ENCODE peak calls at places on chromosomes 16 and 17, in four cellular contexts. U, S, F and X are unnamed samples.

GRCh38 chr17:46059457-46059856 is 60.4 kb downstream of the STH start:
- DNase-seq in U (no peak), S (no peak), F (no peak), X (no peak)

GRCh38 chr17:74768763-74769114 is 7.4 kb downstream of the NAT9 start:
- DNase-seq in U (no peak), S (no peak), F (no peak), X (no peak)

GRCh38 chr16:89764711-89765201 is 43.4 kb downstream of the ZNF276 start:
- DNase-seq in U (no peak), S (peak; percentile 58), F (no peak), X (peak; percentile 26)

GRCh38 chr17:79774561-79774975 is 3.4 kb upstream of the CBX2 start:
- DNase-seq in U (no peak), S (no peak), F (no peak), X (no peak)

GRCh38 chr16:66116163-66116792 is 250.2 kb upstream of the CDH5 start:
- DNase-seq in U (no peak), S (no peak), F (no peak), X (no peak)

GRCh38 chr16:14015948-14016347 is 55.2 kb upstream of the MRTFB start:
- DNase-seq in U (no peak), S (peak; percentile 54), F (peak; percentile 44), X (no peak)

GRCh38 chr17:2898255-2898926 is 102.2 kb downstream of the RAP1GAP2 start:
- DNase-seq in U (no peak), S (no peak), F (no peak), X (no peak)

GRCh38 chr17:27456681-27457404 is 595 bp downstream of the KSR1 start:
- DNase-seq in U (no peak), S (peak; percentile 54), F (peak; percentile 38), X (peak; percentile 23)

GRCh38 chr16:3954411-3954921 is 74.0 kb upstream of the CREBBP start:
- DNase-seq in U (no peak), S (no peak), F (no peak), X (no peak)

GRCh38 chr17:1912146-1912545 is 82.3 kb downstream of the RPA1 start:
- DNase-seq in U (no peak), S (no peak), F (no peak), X (no peak)

GRCh38 chr16:30032083-30032819 is 1.2 kb upstream of the TLCD3B start:
- DNase-seq in U (peak; percentile 71), S (no peak), F (no peak), X (no peak)

GRCh38 chr17:75032896-75033294 is 13.9 kb downstream of the ATP5PD start:
- DNase-seq in U (no peak), S (peak; percentile 51), F (peak; percentile 52), X (no peak)

GRCh38 chr16:3695610-3696369 is 21.5 kb downstream of the TRAP1 start:
- DNase-seq in U (no peak), S (no peak), F (no peak), X (no peak)

DNA sequence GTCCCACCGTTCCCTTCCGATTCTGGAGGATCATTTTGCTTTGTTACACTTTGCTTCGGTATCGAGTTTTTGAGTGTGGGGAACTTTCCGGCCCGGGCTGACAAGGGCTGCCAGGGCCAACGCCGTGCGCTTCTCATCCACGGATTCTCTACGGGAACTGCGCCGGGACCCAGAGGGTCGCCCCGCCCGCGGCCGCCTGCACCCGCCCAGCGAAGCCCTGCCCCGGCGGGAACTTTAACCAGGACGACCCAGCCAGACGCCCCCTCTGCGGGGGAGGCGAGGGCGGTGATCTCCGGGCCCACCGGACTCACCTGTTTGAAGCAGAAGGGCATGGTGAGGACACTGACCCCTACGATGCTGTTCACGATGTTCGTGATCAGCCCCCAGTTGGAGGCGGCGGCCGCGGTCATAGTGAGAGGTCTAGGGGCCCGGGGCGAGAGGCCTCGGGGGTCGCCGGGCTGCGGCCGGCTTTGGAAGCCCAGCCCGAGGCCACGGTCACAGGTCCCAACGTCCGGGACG is 536 bp downstream of the SLC38A10 start:
- DNase-seq in U (no peak), S (peak; percentile 51), F (peak; percentile 30), X (peak; percentile 53)
- H3K4me1 ChIP-seq in U (peaks cover 6% of the 10 kb centered on the region), S (peaks cover 27% of the 10 kb centered on the region), F (peaks cover 4% of the 10 kb centered on the region), X (peaks cover 21% of the 10 kb centered on the region)

GRCh38 chr16:55495616-55496289 is 13.1 kb upstream of the LPCAT2 start:
- DNase-seq in U (no peak), S (no peak), F (peak; percentile 56), X (no peak)

GRCh38 chr16:55496509-55497145 is 12.2 kb upstream of the LPCAT2 start:
- DNase-seq in U (no peak), S (no peak), F (no peak), X (no peak)

GRCh38 chr16:55492756-55493380 is 13.9 kb downstream of the MMP2 start:
- DNase-seq in U (no peak), S (no peak), F (no peak), X (no peak)

GRCh38 chr16:55497558-55497957 is 11.3 kb upstream of the LPCAT2 start:
- DNase-seq in U (no peak), S (no peak), F (no peak), X (no peak)

DNA sequence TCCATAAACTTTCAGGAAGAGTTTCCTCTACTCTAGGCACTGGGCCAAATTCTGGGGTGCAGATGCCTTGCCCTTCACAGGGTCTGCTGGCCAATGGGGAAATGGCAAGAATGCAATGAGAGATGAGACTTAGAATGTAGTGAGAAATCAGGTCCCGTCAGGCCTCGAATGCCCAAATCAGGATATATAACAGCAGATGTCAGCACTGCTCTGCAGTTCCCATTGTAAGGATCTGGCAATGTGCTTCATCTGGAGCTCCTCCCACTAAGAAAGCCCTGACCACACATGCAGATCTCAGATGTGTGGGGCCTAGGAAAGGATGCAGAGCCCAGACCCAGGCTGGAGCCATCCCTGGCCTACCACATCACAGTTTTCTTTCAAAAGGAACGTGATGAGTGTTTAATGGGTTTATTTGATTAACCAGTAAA is 13.9 kb upstream of the LPCAT2 start:
- DNase-seq in U (peak; percentile 42), S (no peak), F (peak; percentile 78), X (peak; percentile 68)
- TF ChIP-seq CTCF in U (peak; percentile 38), S (peak; percentile 43), F (peak; percentile 69), X (peak; percentile 74)

GRCh38 chr16:19696961-19697360 is 21.1 kb downstream of the KNOP1 start:
- DNase-seq in U (no peak), S (no peak), F (no peak), X (no peak)
- H3K4me1 ChIP-seq in U (no peaks in the 10 kb centered on the region), S (peaks cover 45% of the 10 kb centered on the region), F (no peaks in the 10 kb centered on the region), X (peaks cover 37% of the 10 kb centered on the region)

DNA sequence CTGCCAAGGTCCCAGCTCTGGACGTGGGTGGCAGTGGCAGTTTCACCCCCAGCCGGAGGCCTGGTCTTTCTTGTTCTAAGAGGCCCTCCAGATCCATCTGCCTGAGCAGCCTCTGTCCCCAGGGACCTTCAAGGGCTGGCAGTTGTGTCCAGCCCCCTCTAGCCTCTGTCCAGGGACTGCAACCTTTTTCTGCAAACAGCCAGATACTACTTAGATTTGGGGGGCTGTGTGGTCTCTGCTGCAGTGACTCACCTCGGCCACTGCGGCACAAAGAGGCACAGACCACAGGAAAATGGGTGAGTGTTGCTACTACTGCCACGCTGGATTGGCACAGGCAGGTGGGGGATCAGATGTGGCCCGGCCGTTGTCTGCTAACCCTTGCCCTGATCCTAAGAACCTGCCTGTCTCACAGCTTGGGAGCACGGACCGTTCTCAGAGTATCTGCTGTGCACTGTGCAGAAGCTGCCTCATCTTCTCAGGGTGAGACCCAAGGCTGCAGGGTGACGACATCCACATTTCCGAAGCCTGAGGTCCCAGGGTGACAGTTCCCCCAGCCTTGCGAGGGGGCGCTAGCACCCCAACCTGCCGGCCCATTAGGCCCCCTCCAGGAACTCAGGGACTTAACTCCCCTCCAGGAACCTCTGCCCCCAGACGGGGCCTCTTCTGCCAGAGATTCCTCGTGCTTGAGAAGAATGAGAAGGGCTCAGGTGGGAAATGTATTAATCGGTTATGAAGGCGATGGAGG is 27.6 kb downstream of the MXRA7 start:
- DNase-seq in U (peak; percentile 21), S (no peak), F (no peak), X (no peak)
- TF ChIP-seq CTCF in U (peak; percentile 11), S (no peak), F (no peak), X (no peak)

DNA sequence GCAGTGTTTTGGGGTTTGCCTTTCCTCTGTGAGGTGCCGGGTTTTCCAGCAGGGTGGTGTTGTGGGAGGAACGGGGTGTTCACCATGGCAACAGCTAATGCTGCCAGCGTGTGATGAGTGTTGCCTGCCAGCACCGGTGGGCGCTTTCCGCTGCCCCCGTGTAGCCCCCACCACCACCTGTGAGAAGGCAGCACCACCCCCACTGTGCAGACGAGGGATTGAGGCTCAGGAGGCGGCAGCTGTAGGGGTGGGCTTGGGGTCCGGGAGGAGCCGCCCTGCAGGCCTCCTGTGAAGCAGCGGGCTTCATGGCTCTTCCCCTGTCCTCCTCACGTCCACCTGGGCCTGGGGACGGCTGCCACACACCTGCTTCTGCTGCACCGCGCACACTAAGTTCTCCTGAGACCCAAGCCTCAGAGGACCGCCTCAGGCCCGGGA is 5.2 kb downstream of the RAB40C start:
- DNase-seq in U (no peak), S (peak; percentile 26), F (no peak), X (no peak)
- H3K4me1 ChIP-seq in U (peaks cover 6% of the 10 kb centered on the region), S (peaks cover 21% of the 10 kb centered on the region), F (no peaks in the 10 kb centered on the region), X (peaks cover 27% of the 10 kb centered on the region)

GRCh38 chr16:27156531-27156930 is 46.8 kb upstream of the KDM8 start:
- DNase-seq in U (no peak), S (no peak), F (no peak), X (no peak)

GRCh38 chr16:27149986-27150385 is 53.3 kb upstream of the KDM8 start:
- DNase-seq in U (no peak), S (no peak), F (no peak), X (no peak)

GRCh38 chr16:27154573-27155521 is 48.5 kb upstream of the KDM8 start:
- DNase-seq in U (peak; percentile 62), S (peak; percentile 52), F (peak; percentile 32), X (peak; percentile 71)
- TF ChIP-seq CTCF in U (peak; percentile 98), S (peak; percentile 99), F (peak; percentile 73), X (peak; percentile 93)

GRCh38 chr17:57723427-57724037 is 21.6 kb downstream of the CCDC182 start:
- DNase-seq in U (no peak), S (no peak), F (no peak), X (no peak)
- H3K4me1 ChIP-seq in U (peaks cover 21% of the 10 kb centered on the region), S (no peaks in the 10 kb centered on the region), F (no peaks in the 10 kb centered on the region), X (no peaks in the 10 kb centered on the region)

GRCh38 chr17:37488607-37489196 is 989 bp upstream of the DUSP14 start:
- DNase-seq in U (peak; percentile 44), S (peak; percentile 63), F (peak; percentile 89), X (peak; percentile 47)

GRCh38 chr17:37490638-37491614 is 1.2 kb downstream of the DUSP14 start:
- DNase-seq in U (peak; percentile 76), S (peak; percentile 57), F (peak; percentile 74), X (no peak)

GRCh38 chr17:37490022-37490587 is 414 bp downstream of the DUSP14 start:
- DNase-seq in U (peak; percentile 87), S (peak; percentile 70), F (peak; percentile 52), X (peak; percentile 67)

GRCh38 chr17:37488009-37488604 is 1.6 kb upstream of the DUSP14 start:
- DNase-seq in U (peak; percentile 59), S (no peak), F (no peak), X (peak; percentile 38)

GRCh38 chr17:37489197-37490001 is at the start of gene DUSP14:
- DNase-seq in U (peak; percentile 92), S (peak; percentile 88), F (peak; percentile 69), X (peak; percentile 73)
- TF ChIP-seq CTCF in U (no peak), S (no peak), F (no peak), X (no peak)

GRCh38 chr17:61534414-61534813 is 56.6 kb downstream of the NACA2 start:
- DNase-seq in U (no peak), S (no peak), F (no peak), X (no peak)

GRCh38 chr17:61538480-61538879 is 52.5 kb downstream of the NACA2 start:
- DNase-seq in U (no peak), S (no peak), F (no peak), X (no peak)

GRCh38 chr17:61537264-61537771 is 53.7 kb downstream of the NACA2 start:
- DNase-seq in U (no peak), S (no peak), F (no peak), X (no peak)

GRCh38 chr17:61533797-61534196 is 57.2 kb downstream of the NACA2 start:
- DNase-seq in U (no peak), S (no peak), F (no peak), X (no peak)

GRCh38 chr17:61536417-61536955 is 54.5 kb downstream of the NACA2 start:
- DNase-seq in U (no peak), S (no peak), F (no peak), X (no peak)
- H3K4me1 ChIP-seq in U (no peaks in the 10 kb centered on the region), S (no peaks in the 10 kb centered on the region), F (no peaks in the 10 kb centered on the region), X (no peaks in the 10 kb centered on the region)